ENCODE peak calls at places on chromosomes 11 and 22, in five cellular contexts. T is foreskin fibroblast, D is COR-L47, S is NCI-H1105, E is MV-4-11. Y is an unnamed sample.

GRCh38 chr22:29149841-29150555 is 55.7 kb upstream of the EMID1 start:
- DNase-seq in T (peak; percentile 48), S (no peak), D (no peak), E (peak; percentile 39), Y (no peak)

GRCh38 chr22:26330971-26331625 is 98.0 kb upstream of the ASPHD2 start:
- DNase-seq in S (peak; percentile 87), T (peak; percentile 67), E (peak; percentile 12), D (peak; percentile 87), Y (peak; percentile 21)

GRCh38 chr22:41116342-41116741 is 23.9 kb downstream of the EP300 start:
- DNase-seq in T (no peak), S (no peak), D (no peak), E (no peak), Y (no peak)

GRCh38 chr22:23223566-23224317 is 43.4 kb downstream of the BCR start:
- DNase-seq in D (no peak), E (no peak), T (no peak), S (no peak), Y (no peak)

GRCh38 chr11:129620705-129621104 is 194.9 kb upstream of the TMEM45B start:
- DNase-seq in E (no peak), D (no peak), S (peak; percentile 67), T (peak; percentile 61), Y (no peak)

GRCh38 chr22:38205261-38206128 is 3.7 kb downstream of the MAFF start:
- DNase-seq in T (peak; percentile 88), D (no peak), E (no peak), S (no peak), Y (peak; percentile 85)

GRCh38 chr11:64347171-64347867 is 7.3 kb downstream of the CCDC88B start:
- DNase-seq in D (no peak), E (peak; percentile 30), T (no peak), S (no peak), Y (no peak)

GRCh38 chr11:61891331-61892084 is at the start of gene FADS3:
- DNase-seq in D (peak; percentile 86), T (peak; percentile 94), E (peak; percentile 11), S (peak; percentile 71), Y (peak; percentile 52)

GRCh38 chr11:73325036-73325981 is 17.2 kb downstream of the ARHGEF17 start:
- DNase-seq in E (no peak), D (no peak), T (peak; percentile 65), S (no peak), Y (no peak)

GRCh38 chr22:32836286-32836859 is 34.9 kb downstream of the TIMP3 start:
- DNase-seq in S (no peak), T (peak; percentile 51), E (peak; percentile 9), D (no peak), Y (no peak)

GRCh38 chr22:42959472-42960145 is 55.3 kb downstream of the PACSIN2 start:
- DNase-seq in E (peak; percentile 39), S (no peak), D (no peak), T (no peak), Y (peak; percentile 62)

GRCh38 chr11:114880458-114880857 is 202.1 kb downstream of the NXPE2 start:
- DNase-seq in D (no peak), T (no peak), E (no peak), S (no peak), Y (no peak)

GRCh38 chr22:35634981-35635540 is 13.2 kb upstream of the APOL6 start:
- DNase-seq in T (no peak), D (no peak), E (no peak), S (no peak), Y (no peak)

GRCh38 chr11:31882951-31883392 is 71.8 kb upstream of the PAX6 start:
- DNase-seq in D (no peak), T (no peak), E (no peak), S (no peak), Y (no peak)

GRCh38 chr11:43124272-43124920 is 187.4 kb upstream of the API5 start:
- DNase-seq in S (no peak), T (no peak), E (no peak), D (no peak), Y (no peak)

GRCh38 chr22:36104988-36105387 is 55.6 kb downstream of the APOL3 start:
- DNase-seq in S (no peak), T (peak; percentile 43), D (no peak), E (no peak), Y (no peak)

GRCh38 chr22:46789992-46790391 is 27.5 kb downstream of the TBC1D22A start:
- DNase-seq in T (no peak), E (no peak), S (no peak), D (no peak), Y (no peak)

GRCh38 chr22:43832393-43833265 is 20.5 kb upstream of the EFCAB6 start:
- DNase-seq in S (no peak), E (no peak), D (no peak), T (no peak), Y (no peak)

GRCh38 chr11:131674051-131674755 is 303.8 kb downstream of the NTM start:
- DNase-seq in T (peak; percentile 90), D (peak; percentile 17), E (peak; percentile 24), S (peak; percentile 68), Y (peak; percentile 36)

GRCh38 chr22:44329179-44329796 is 16.5 kb upstream of the SHISAL1 start:
- DNase-seq in S (no peak), E (peak; percentile 83), T (no peak), D (no peak), Y (no peak)

GRCh38 chr11:65880844-65881421 is 1.3 kb downstream of the CTSW start:
- DNase-seq in D (no peak), T (no peak), E (no peak), S (no peak), Y (no peak)

GRCh38 chr11:12762283-12762682 is 88.1 kb downstream of the TEAD1 start:
- DNase-seq in S (no peak), D (no peak), E (no peak), T (no peak), Y (no peak)

GRCh38 chr11:1126935-1127663 is 30.7 kb upstream of the MUC5AC start:
- DNase-seq in S (no peak), D (no peak), T (no peak), E (no peak), Y (no peak)

GRCh38 chr11:36817336-36817965 is 219.4 kb upstream of the RAG2 start:
- DNase-seq in D (no peak), T (peak; percentile 17), S (no peak), E (peak; percentile 26), Y (no peak)

GRCh38 chr11:130426223-130427048 is 2.0 kb downstream of the ADAMTS8 start:
- DNase-seq in E (no peak), S (peak; percentile 74), D (peak; percentile 6), T (no peak), Y (no peak)

Y was measured in fibroblast of the conjunctiva.